ENCODE peak calls at places on chromosomes 11 and 22, in five cellular contexts. P is cardiac muscle cell, U is DND-41, T is SJSA1, C is A549. F is an unnamed sample.
A peak's percentile ranks its signal among the peaks of the same experiment; 100 is the strongest.

GRCh38 chr11:123159146-123159857 is 35.7 kb downstream of the CLMP start:
- DNase-seq in P (no peak), U (no peak), T (no peak), C (peak; percentile 55), F (no peak)

GRCh38 chr11:109641549-109641948 is 219.6 kb downstream of the C11orf87 start:
- DNase-seq in P (peak; percentile 82), U (peak; percentile 6), T (no peak), C (peak; percentile 13), F (peak; percentile 3)

GRCh38 chr11:86196924-86197323 is 47.6 kb upstream of the EED start:
- DNase-seq in P (no peak), U (no peak), T (no peak), C (no peak), F (no peak)

GRCh38 chr22:27993774-27994350 is 74.8 kb upstream of the PITPNB start:
- DNase-seq in P (no peak), U (no peak), T (no peak), C (no peak), F (no peak)

GRCh38 chr11:2701898-2702434 is 2.2 kb upstream of the KCNQ1OT1 start:
- DNase-seq in P (no peak), U (no peak), T (no peak), C (no peak), F (no peak)

GRCh38 chr11:125939081-125939521 is 6.7 kb upstream of the VSIG10L2 start:
- DNase-seq in P (no peak), U (no peak), T (no peak), C (no peak), F (no peak)

GRCh38 chr11:10275714-10276113 is 18.3 kb downstream of the SBF2 start:
- DNase-seq in P (no peak), U (no peak), T (no peak), C (no peak), F (no peak)

GRCh38 chr11:61104963-61105362 is 2.7 kb downstream of the CD5 start:
- DNase-seq in P (no peak), U (no peak), T (no peak), C (no peak), F (no peak)

GRCh38 chr11:14443642-14444041 is 56.0 kb downstream of the COPB1 start:
- DNase-seq in P (peak; percentile 38), U (no peak), T (no peak), C (peak; percentile 54), F (peak; percentile 18)

GRCh38 chr11:2459016-2459725 is 14.4 kb downstream of the KCNQ1 start:
- DNase-seq in P (no peak), U (no peak), T (no peak), C (no peak), F (no peak)

GRCh38 chr11:78801161-78801884 is 226.7 kb upstream of the NARS2 start:
- DNase-seq in P (no peak), U (no peak), T (no peak), C (peak; percentile 43), F (peak; percentile 50)

GRCh38 chr11:41403462-41403861 is 56.0 kb downstream of the LRRC4C start:
- DNase-seq in P (no peak), U (no peak), T (no peak), C (no peak), F (no peak)

GRCh38 chr11:90434858-90435257 is 212.0 kb upstream of the CHORDC1 start:
- DNase-seq in P (peak; percentile 53), U (no peak), T (no peak), C (peak; percentile 30), F (peak; percentile 10)

DNA sequence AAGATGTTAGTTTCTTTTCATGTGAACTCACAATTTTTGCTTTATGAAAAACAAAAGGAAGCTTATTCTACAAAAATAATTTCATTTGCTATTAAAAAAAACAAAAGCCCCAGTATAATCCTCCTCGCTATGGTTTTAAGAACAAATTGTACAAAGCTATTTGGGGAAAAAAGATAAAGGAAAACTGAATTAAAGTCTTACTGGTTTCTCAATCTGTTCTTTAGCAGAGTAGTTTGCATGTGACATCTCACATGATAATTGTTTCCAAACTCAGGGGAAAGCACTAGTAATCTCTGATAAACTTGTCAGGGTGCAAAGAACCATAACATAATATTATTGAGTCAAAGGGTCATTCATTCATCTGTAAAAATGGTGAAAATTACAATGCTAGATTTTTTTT is 2.9 kb upstream of the DDI1 start:
- DNase-seq in P (no peak), U (no peak), T (no peak), C (no peak), F (no peak)
- H3K27ac ChIP-seq in P (no peak overlapping the region), U (no peak overlapping the region), T (no peak overlapping the region), C (peak overlapping the region; percentile 66), F (no peak overlapping the region)

GRCh38 chr22:45229181-45229580 is 11.5 kb downstream of the KIAA0930 start:
- DNase-seq in P (no peak), U (no peak), T (no peak), C (no peak), F (no peak)
- H3K27ac ChIP-seq in P (no peak overlapping the region), U (no peak overlapping the region), T (no peak overlapping the region), C (no peak overlapping the region), F (no peak overlapping the region)

DNA sequence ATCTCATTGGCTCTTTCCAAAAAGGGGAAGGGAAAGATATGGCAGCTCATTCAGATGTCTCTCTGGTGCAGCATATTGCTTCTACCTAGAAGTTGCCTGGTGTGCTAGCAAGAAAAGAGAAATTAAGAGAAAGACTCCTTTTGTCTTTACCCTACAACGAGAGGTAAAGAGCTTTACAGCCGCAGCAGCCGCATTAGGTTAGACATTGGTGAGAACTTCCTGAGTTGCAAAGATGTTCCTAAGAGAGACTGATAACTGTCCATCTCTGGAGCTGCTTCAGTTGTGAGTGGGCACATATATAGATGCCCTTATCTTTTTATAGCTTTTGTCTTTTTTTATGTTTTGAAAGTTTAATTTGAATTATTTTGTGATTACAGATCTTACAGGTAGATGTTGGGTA is 80.8 kb upstream of the NNMT start:
- DNase-seq in P (no peak), U (no peak), T (no peak), C (no peak), F (no peak)
- H3K27ac ChIP-seq in P (no peak overlapping the region), U (no peak overlapping the region), T (no peak overlapping the region), C (no peak overlapping the region), F (no peak overlapping the region)

DNA sequence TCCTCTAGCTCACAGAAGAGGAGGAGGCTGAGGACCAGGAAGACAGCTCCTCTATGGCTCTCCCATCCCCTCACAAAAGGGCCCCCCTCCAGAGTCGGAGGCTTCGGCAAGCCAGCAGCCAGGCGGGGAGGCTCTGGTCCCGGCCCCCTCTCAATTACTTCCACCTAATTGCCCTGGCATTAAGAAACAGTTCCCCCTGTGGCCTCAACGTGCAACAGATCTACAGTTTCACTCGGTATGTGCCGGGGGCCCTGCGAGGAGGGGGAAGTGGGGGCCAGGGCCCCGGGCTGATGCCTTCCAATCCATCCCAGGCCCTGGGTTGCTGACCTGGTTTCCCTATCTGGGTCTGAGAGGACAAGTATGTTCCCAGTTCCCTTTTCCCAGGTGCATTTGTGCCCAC is 7.9 kb downstream of the FOXR1 start:
- DNase-seq in P (no peak), U (no peak), T (no peak), C (no peak), F (no peak)
- H3K27ac ChIP-seq in P (no peak overlapping the region), U (no peak overlapping the region), T (no peak overlapping the region), C (no peak overlapping the region), F (no peak overlapping the region)

GRCh38 chr22:35464399-35464798 is 64.5 kb downstream of the MCM5 start:
- DNase-seq in P (no peak), U (no peak), T (no peak), C (no peak), F (no peak)

GRCh38 chr22:35463231-35463933 is 63.4 kb downstream of the MCM5 start:
- DNase-seq in P (no peak), U (no peak), T (no peak), C (no peak), F (no peak)

GRCh38 chr22:35465109-35465701 is 65.3 kb downstream of the MCM5 start:
- DNase-seq in P (no peak), U (no peak), T (no peak), C (no peak), F (no peak)

GRCh38 chr22:35470903-35471321 is 69.7 kb upstream of the RASD2 start:
- DNase-seq in P (no peak), U (no peak), T (no peak), C (peak; percentile 52), F (no peak)

GRCh38 chr22:35467788-35468187 is 67.8 kb downstream of the MCM5 start:
- DNase-seq in P (peak; percentile 30), U (no peak), T (no peak), C (peak; percentile 29), F (no peak)
- H3K27ac ChIP-seq in P (peak overlapping the region; percentile 72), U (no peak overlapping the region), T (no peak overlapping the region), C (peak overlapping the region; percentile 43), F (peak overlapping the region; percentile 22)

DNA sequence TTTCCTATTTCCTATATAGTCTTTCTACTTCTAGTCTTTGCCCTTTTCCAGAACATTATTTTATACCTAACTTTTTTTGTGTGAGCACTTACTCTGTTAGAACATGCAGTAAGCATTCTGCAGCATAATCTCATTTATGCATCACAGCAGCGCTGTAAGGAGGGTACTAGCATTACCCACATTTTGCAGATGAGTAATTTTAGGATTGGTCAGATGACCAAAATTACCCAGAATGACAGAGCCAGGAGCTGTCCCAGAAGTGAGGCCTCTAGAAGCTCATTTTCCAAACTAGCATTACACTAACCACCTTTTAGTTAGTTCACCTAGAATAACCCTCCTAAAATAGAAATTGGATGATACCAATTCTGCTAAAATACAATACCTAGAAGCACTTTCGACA is 47.1 kb upstream of the ARHGAP32 start:
- DNase-seq in P (no peak), U (no peak), T (no peak), C (no peak), F (no peak)
- H3K27ac ChIP-seq in P (no peak overlapping the region), U (no peak overlapping the region), T (no peak overlapping the region), C (no peak overlapping the region), F (no peak overlapping the region)

F was measured in epithelial cell of prostate.